ENCODE peak calls at places on chromosome 20, in nine cellular contexts. H is SJSA1; R is T follicular helper cell; A is activated CD4-positive, alpha-beta T cell treated with anti-CD3 and anti-CD28 coated beads for 24 hours; V is AG09309; P is Jurkat, Clone E6-1; M is fibroblast of lung; N is naive thymus-derived CD4-positive, alpha-beta T cell; Z is AG08396. S is an unnamed sample.

GRCh38 chr20:61646453-61646852 is 394.4 kb downstream of the CDH4 start:
- DNase-seq in H (no peak), R (no peak), A (no peak), V (no peak), P (no peak), M (no peak), N (no peak), Z (no peak), S (no peak)

GRCh38 chr20:24746351-24746685 is 202.8 kb upstream of the CST7 start:
- DNase-seq in H (peak), R (no peak), A (no peak), V (no peak), P (no peak), M (no peak), N (no peak), Z (no peak), S (no peak)

GRCh38 chr20:44309763-44310663 is 989 bp downstream of the FITM2 start:
- DNase-seq in H (no peak), R (no peak), A (no peak), V (peak), P (no peak), M (peak), N (no peak), Z (peak), S (no peak)

GRCh38 chr20:33578510-33578909 is 83.6 kb upstream of the C20orf144 start:
- DNase-seq in H (no peak), R (no peak), A (no peak), V (peak), P (no peak), M (peak), N (no peak), Z (peak), S (no peak)

GRCh38 chr20:57442160-57442887 is 51.1 kb downstream of the RBM38 start:
- DNase-seq in H (no peak), R (no peak), A (no peak), V (no peak), P (no peak), M (no peak), N (no peak), Z (no peak), S (no peak)

GRCh38 chr20:43938932-43939761 is 24.5 kb downstream of the TOX2 start:
- DNase-seq in H (peak), R (no peak), A (no peak), V (peak), P (no peak), M (peak), N (no peak), Z (peak), S (no peak)

GRCh38 chr20:22821826-22822225 is 213.3 kb upstream of the SSTR4 start:
- DNase-seq in H (no peak), R (no peak), A (no peak), V (no peak), P (no peak), M (no peak), N (no peak), Z (no peak), S (no peak)

GRCh38 chr20:38049800-38050199 is 16.3 kb downstream of the RPRD1B start:
- DNase-seq in H (peak), R (no peak), A (no peak), V (no peak), P (no peak), M (peak), N (no peak), Z (peak), S (no peak)

GRCh38 chr20:58795181-58795922 is 55.4 kb downstream of the GNAS-AS1 start:
- DNase-seq in H (no peak), R (no peak), A (no peak), V (no peak), P (no peak), M (no peak), N (no peak), Z (no peak), S (no peak)

GRCh38 chr20:44728835-44729342 is 13.7 kb downstream of the CCN5 start:
- DNase-seq in H (no peak), R (no peak), A (no peak), V (peak), P (no peak), M (peak), N (no peak), Z (peak), S (no peak)

GRCh38 chr20:5886788-5887187 is 63.5 kb downstream of the TRMT6 start:
- DNase-seq in H (no peak), R (no peak), A (no peak), V (no peak), P (no peak), M (peak), N (no peak), Z (no peak), S (no peak)

GRCh38 chr20:30921286-30922071 is 336.0 kb upstream of the DEFB115 start:
- DNase-seq in H (no peak), R (no peak), A (no peak), V (no peak), P (no peak), M (no peak), N (no peak), Z (no peak), S (no peak)

GRCh38 chr20:18314786-18315406 is 26.6 kb downstream of the ZNF133 start:
- DNase-seq in H (peak), R (no peak), A (no peak), V (peak), P (no peak), M (peak), N (no peak), Z (peak), S (no peak)

GRCh38 chr20:38872491-38873049 is 53.6 kb upstream of the FAM83D start:
- DNase-seq in H (no peak), R (no peak), A (no peak), V (no peak), P (no peak), M (no peak), N (no peak), Z (no peak), S (no peak)

GRCh38 chr20:16405254-16405653 is 168.0 kb downstream of the KIF16B start:
- DNase-seq in H (no peak), R (no peak), A (no peak), V (no peak), P (no peak), M (no peak), N (no peak), Z (no peak), S (no peak)

GRCh38 chr20:56872620-56873458 is 243.7 kb downstream of the TFAP2C start:
- DNase-seq in H (no peak), R (no peak), A (no peak), V (no peak), P (no peak), M (no peak), N (no peak), Z (no peak), S (no peak)

GRCh38 chr20:54219751-54220426 is 12.0 kb downstream of the PFDN4 start:
- DNase-seq in H (no peak), R (no peak), A (no peak), V (no peak), P (no peak), M (peak), N (no peak), Z (peak), S (no peak)

GRCh38 chr20:63706027-63706695 is 1.6 kb downstream of the ARFRP1 start:
- DNase-seq in H (no peak), R (no peak), A (no peak), V (no peak), P (no peak), M (no peak), N (no peak), Z (no peak), S (no peak)

GRCh38 chr20:23362392-23363256 is 642 bp downstream of the GZF1 start:
- DNase-seq in H (peak), R (no peak), A (no peak), V (no peak), P (no peak), M (no peak), N (peak), Z (peak), S (peak)

GRCh38 chr20:48826883-48827771 is 672 bp downstream of the PREX1 start:
- DNase-seq in H (peak), R (no peak), A (no peak), V (no peak), P (no peak), M (peak), N (no peak), Z (peak), S (no peak)

GRCh38 chr20:57384953-57385761 is 6.0 kb upstream of the RBM38 start:
- DNase-seq in H (no peak), R (no peak), A (no peak), V (no peak), P (no peak), M (no peak), N (no peak), Z (no peak), S (peak)

GRCh38 chr20:34956751-34957472 is 1.2 kb downstream of the MYH7B start:
- DNase-seq in H (no peak), R (no peak), A (no peak), V (no peak), P (no peak), M (no peak), N (no peak), Z (no peak), S (no peak)

GRCh38 chr20:36154696-36155628 is at the start of gene EPB41L1:
- DNase-seq in H (no peak), R (no peak), A (no peak), V (no peak), P (no peak), M (no peak), N (no peak), Z (peak), S (no peak)

GRCh38 chr20:53621482-53622246 is 28.0 kb upstream of the ZNF217 start:
- DNase-seq in H (peak), R (no peak), A (no peak), V (peak), P (no peak), M (peak), N (no peak), Z (peak), S (no peak)

GRCh38 chr20:40536866-40537265 is 152.2 kb downstream of the MAFB start:
- DNase-seq in H (no peak), R (no peak), A (no peak), V (no peak), P (no peak), M (no peak), N (no peak), Z (no peak), S (no peak)

GRCh38 chr20:45445805-45446562 is 23.6 kb upstream of the WFDC2 start:
- DNase-seq in H (no peak), R (no peak), A (no peak), V (no peak), P (no peak), M (no peak), N (no peak), Z (peak), S (no peak)

GRCh38 chr20:6502999-6503398 is 264.5 kb upstream of the BMP2 start:
- DNase-seq in H (no peak), R (no peak), A (no peak), V (no peak), P (no peak), M (no peak), N (no peak), Z (no peak), S (no peak)

GRCh38 chr20:50169329-50169823 is 15.9 kb upstream of the PEDS1 start:
- DNase-seq in H (peak), R (peak), A (peak), V (no peak), P (peak), M (peak), N (peak), Z (peak), S (peak)

GRCh38 chr20:60691966-60692615 is 560.0 kb upstream of the CDH4 start:
- DNase-seq in H (no peak), R (no peak), A (no peak), V (no peak), P (no peak), M (no peak), N (no peak), Z (no peak), S (no peak)

GRCh38 chr20:41154436-41155176 is 17.3 kb downstream of the PLCG1 start:
- DNase-seq in H (no peak), R (no peak), A (no peak), V (no peak), P (no peak), M (no peak), N (no peak), Z (no peak), S (no peak)

GRCh38 chr20:44582321-44583025 is at the start of gene PKIG:
- DNase-seq in H (peak), R (no peak), A (no peak), V (peak), P (no peak), M (peak), N (no peak), Z (peak), S (no peak)

GRCh38 chr20:61438285-61438684 is 186.2 kb downstream of the CDH4 start:
- DNase-seq in H (no peak), R (no peak), A (no peak), V (no peak), P (no peak), M (no peak), N (no peak), Z (no peak), S (no peak)

GRCh38 chr20:59004763-59005522 is 2.1 kb downstream of the CTSZ start:
- DNase-seq in H (no peak), R (no peak), A (no peak), V (no peak), P (peak), M (no peak), N (peak), Z (no peak), S (peak)

GRCh38 chr20:25158043-25158442 is 37.5 kb upstream of the ENTPD6 start:
- DNase-seq in H (no peak), R (no peak), A (no peak), V (no peak), P (no peak), M (no peak), N (no peak), Z (no peak), S (no peak)

GRCh38 chr20:53818457-53819177 is 225.0 kb upstream of the ZNF217 start:
- DNase-seq in H (no peak), R (no peak), A (no peak), V (no peak), P (no peak), M (no peak), N (no peak), Z (no peak), S (no peak)